ENCODE peak calls at places on chromosomes 7 and 10, in ten cellular contexts. V is mucosa of descending colon, Y is fibroblast of the aortic adventitia, R is cardiac muscle cell, X is epithelial cell of proximal tubule, Q is dorsolateral prefrontal cortex, Z is RWPE2, D is GM12865, L is colonic mucosa, E is choroid plexus epithelial cell. G is an unnamed sample.

GRCh38 chr7:7335215-7335614 is 152.9 kb downstream of the C1GALT1 start:
- DNase-seq in V (no peak), Y (no peak), R (no peak), X (no peak), Q (no peak), Z (no peak), D (no peak), L (no peak), E (no peak), G (peak; percentile 27)

GRCh38 chr10:105358911-105359310 is 717.8 kb downstream of the SORCS3 start:
- DNase-seq in V (no peak), Y (peak; percentile 4), R (no peak), X (peak; percentile 32), Q (no peak), Z (no peak), D (no peak), L (no peak), E (no peak), G (no peak)

GRCh38 chr10:36178616-36179015 is 536.5 kb upstream of the FZD8 start:
- DNase-seq in V (no peak), Y (no peak), R (no peak), X (no peak), Q (no peak), Z (no peak), D (no peak), L (no peak), E (peak; percentile 55), G (no peak)

GRCh38 chr7:157402388-157402703 is 65.5 kb downstream of the DNAJB6 start:
- DNase-seq in V (no peak), Y (no peak), R (no peak), X (no peak), Q (no peak), Z (no peak), D (no peak), L (no peak), E (no peak), G (no peak)

GRCh38 chr7:111937164-111937563 is 269.0 kb downstream of the DOCK4 start:
- DNase-seq in V (no peak), Y (no peak), R (no peak), X (no peak), Q (no peak), Z (no peak), D (no peak), L (no peak), E (no peak), G (no peak)

GRCh38 chr7:134419875-134420274 is 39.0 kb downstream of the AKR1B1 start:
- DNase-seq in V (no peak), Y (no peak), R (no peak), X (no peak), Q (no peak), Z (no peak), D (no peak), L (no peak), E (no peak), G (peak; percentile 44)

GRCh38 chr10:2791774-2792443 is 275.4 kb upstream of the PFKP start:
- DNase-seq in V (no peak), Y (no peak), R (no peak), X (no peak), Q (no peak), Z (no peak), D (peak; percentile 62), L (no peak), E (no peak), G (no peak)

GRCh38 chr10:97332586-97333350 is 1.8 kb downstream of the FRAT2 start:
- DNase-seq in V (peak; percentile 68), Y (peak; percentile 77), R (peak; percentile 83), X (no peak), Q (peak; percentile 55), Z (no peak), D (peak; percentile 17), L (peak; percentile 66), E (peak; percentile 85), G (peak; percentile 90)

GRCh38 chr10:59290448-59290847 is 71.9 kb downstream of the FAM13C start:
- DNase-seq in V (peak; percentile 10), Y (no peak), R (no peak), X (no peak), Q (no peak), Z (no peak), D (peak; percentile 30), L (no peak), E (no peak), G (no peak)

GRCh38 chr7:28754027-28754426 is 204.1 kb downstream of the TRIL start:
- DNase-seq in V (peak; percentile 27), Y (peak; percentile 45), R (peak; percentile 49), X (no peak), Q (peak; percentile 85), Z (no peak), D (peak; percentile 18), L (no peak), E (peak; percentile 61), G (peak; percentile 67)

GRCh38 chr10:50624866-50625491 is 1.2 kb upstream of the SGMS1 start:
- DNase-seq in V (peak; percentile 82), Y (peak; percentile 56), R (peak; percentile 72), X (no peak), Q (peak; percentile 74), Z (no peak), D (peak; percentile 85), L (peak; percentile 85), E (peak; percentile 74), G (peak; percentile 62)

GRCh38 chr7:112067205-112067604 is 139.0 kb downstream of the DOCK4 start:
- DNase-seq in V (no peak), Y (no peak), R (no peak), X (no peak), Q (no peak), Z (no peak), D (no peak), L (no peak), E (no peak), G (no peak)

GRCh38 chr10:23331567-23332290 is 12.9 kb downstream of the C10orf67 start:
- DNase-seq in V (no peak), Y (peak; percentile 81), R (peak; percentile 91), X (no peak), Q (no peak), Z (no peak), D (no peak), L (no peak), E (peak; percentile 91), G (peak; percentile 93)

GRCh38 chr10:86342111-86342863 is 24.3 kb downstream of the GRID1 start:
- DNase-seq in V (no peak), Y (no peak), R (no peak), X (no peak), Q (no peak), Z (peak; percentile 29), D (no peak), L (no peak), E (no peak), G (no peak)

GRCh38 chr10:29078919-29079318 is 210.0 kb upstream of the LYZL1 start:
- DNase-seq in V (no peak), Y (no peak), R (no peak), X (no peak), Q (no peak), Z (no peak), D (no peak), L (no peak), E (no peak), G (no peak)

DNA sequence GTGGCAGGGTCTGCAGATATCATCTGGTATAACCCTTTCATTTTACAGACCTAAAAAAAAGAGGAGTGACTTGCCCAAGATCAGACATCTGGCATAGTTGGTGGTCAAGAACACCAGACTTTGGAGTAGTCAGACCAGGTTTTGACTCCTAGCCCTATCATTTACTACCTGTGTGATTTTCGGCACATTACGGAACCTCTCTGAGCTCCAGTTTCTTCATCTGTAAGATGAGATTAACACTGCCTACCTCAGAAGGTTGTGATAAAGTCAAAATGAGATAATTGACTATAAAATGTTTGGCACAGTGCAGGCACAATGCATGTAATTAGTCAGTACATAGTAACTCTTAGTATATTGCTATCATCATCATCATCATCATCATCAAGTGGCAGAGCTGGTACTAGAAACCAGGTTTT is 1.2 kb downstream of the STRIP2 start:
- DNase-seq in V (no peak), Y (no peak), R (no peak), X (no peak), Q (no peak), Z (no peak), D (no peak), L (no peak), E (no peak), G (no peak)
- H3K4me3 ChIP-seq in V (no peak overlapping the region), Y (peak overlapping the region; percentile 88), R (peak overlapping the region; percentile 78), X (peak overlapping the region; percentile 81), Q (peak overlapping the region; percentile 83), Z (peak overlapping the region; percentile 68), D (no peak overlapping the region), L (no peak overlapping the region), E (peak overlapping the region; percentile 87), G (peak overlapping the region; percentile 77)

GRCh38 chr7:105136221-105136620 is 122.2 kb downstream of the KMT2E start:
- DNase-seq in V (no peak), Y (no peak), R (no peak), X (no peak), Q (no peak), Z (no peak), D (no peak), L (no peak), E (no peak), G (no peak)
- TF ChIP-seq CTCF in V (no peak), Y (peak; percentile 27), R (peak; percentile 29), X (peak; percentile 27), Q (no peak), Z (no peak), D (no peak), L (no peak), E (peak; percentile 31), G (peak; percentile 18)

GRCh38 chr7:50792342-50793114 is 9.8 kb upstream of the GRB10 start:
- DNase-seq in V (peak; percentile 21), Y (peak; percentile 72), R (peak; percentile 76), X (no peak), Q (no peak), Z (no peak), D (no peak), L (no peak), E (peak; percentile 76), G (peak; percentile 49)
- H3K4me3 ChIP-seq in V (peak overlapping the region; percentile 30), Y (peak overlapping the region; percentile 72), R (peak overlapping the region; percentile 54), X (peak overlapping the region; percentile 67), Q (peak overlapping the region; percentile 56), Z (peak overlapping the region; percentile 97), D (no peak overlapping the region), L (peak overlapping the region; percentile 39), E (peak overlapping the region; percentile 68), G (peak overlapping the region; percentile 78)

GRCh38 chr7:95847061-95847460 is 74.7 kb downstream of the DYNC1I1 start:
- DNase-seq in V (no peak), Y (no peak), R (no peak), X (no peak), Q (no peak), Z (no peak), D (no peak), L (no peak), E (no peak), G (no peak)

GRCh38 chr7:95840953-95841950 is 68.9 kb downstream of the DYNC1I1 start:
- DNase-seq in V (no peak), Y (no peak), R (no peak), X (no peak), Q (no peak), Z (no peak), D (peak; percentile 46), L (no peak), E (peak; percentile 3), G (peak; percentile 11)

GRCh38 chr7:95845007-95845406 is 72.7 kb downstream of the DYNC1I1 start:
- DNase-seq in V (no peak), Y (no peak), R (no peak), X (no peak), Q (no peak), Z (no peak), D (peak; percentile 16), L (no peak), E (peak; percentile 56), G (no peak)

DNA sequence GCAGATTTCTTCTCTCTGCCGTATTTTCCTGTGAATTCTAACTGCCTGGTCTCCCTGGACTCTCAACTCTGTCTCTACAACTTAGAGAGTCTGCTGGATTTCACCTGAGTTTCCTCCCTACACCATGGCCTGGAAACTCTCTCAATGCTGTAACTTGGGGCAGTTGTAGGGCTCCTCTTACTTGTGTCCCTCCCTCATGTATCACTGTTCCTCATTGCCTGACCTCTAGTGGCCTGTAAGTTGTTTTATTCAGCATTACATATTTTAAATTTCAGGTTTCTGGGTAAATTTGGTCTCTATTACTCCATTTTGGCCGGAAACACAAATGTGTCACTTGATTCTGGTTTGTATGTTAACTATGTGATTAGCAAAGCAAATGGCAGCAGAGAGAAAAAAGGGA is 70.9 kb downstream of the DYNC1I1 start:
- DNase-seq in V (no peak), Y (no peak), R (peak; percentile 8), X (no peak), Q (no peak), Z (no peak), D (peak; percentile 20), L (no peak), E (peak; percentile 16), G (peak; percentile 15)
- TF ChIP-seq CTCF in V (no peak), Y (peak; percentile 11), R (peak; percentile 8), X (peak; percentile 34), Q (no peak), Z (no peak), D (no peak), L (no peak), E (peak; percentile 21), G (no peak)

G was measured in fibroblast of mammary gland.